ENCODE peak calls at places on chromosome 20, in four cellular contexts. Y is H1, H is suprapubic skin, V is sigmoid colon. N is an unnamed sample.

GRCh38 chr20:45355209-45355608 is 7.0 kb upstream of the SDC4 start:
- DNase-seq in Y (no peak), V (peak), H (no peak), N (no peak)

GRCh38 chr20:5061209-5061608 is 58.5 kb downstream of the PCNA start:
- DNase-seq in V (no peak), Y (no peak), H (no peak), N (no peak)

GRCh38 chr20:3010985-3011723 is 32.3 kb upstream of the GNRH2 start:
- DNase-seq in V (no peak), H (no peak), Y (no peak), N (no peak)

GRCh38 chr20:19427480-19427879 is 215.0 kb downstream of the SLC24A3 start:
- DNase-seq in Y (peak), V (no peak), H (no peak), N (no peak)

GRCh38 chr20:7392551-7392950 is 547.7 kb downstream of the HAO1 start:
- DNase-seq in V (no peak), H (no peak), Y (no peak), N (no peak)

GRCh38 chr20:5482791-5483190 is 166.0 kb upstream of the PROKR2 start:
- DNase-seq in Y (no peak), V (no peak), H (no peak), N (no peak)

GRCh38 chr20:44023515-44024371 is 109.1 kb downstream of the TOX2 start:
- DNase-seq in Y (no peak), V (no peak), H (no peak), N (no peak)

GRCh38 chr20:13012886-13013285 is 4.1 kb downstream of the SPTLC3 start:
- DNase-seq in H (no peak), Y (no peak), V (no peak), N (no peak)

GRCh38 chr20:3751284-3751663 is 16.3 kb downstream of the ADISSP start:
- DNase-seq in Y (no peak), H (no peak), V (peak), N (no peak)

GRCh38 chr20:5977223-5977622 is 26.8 kb downstream of the MCM8 start:
- DNase-seq in Y (no peak), V (no peak), H (no peak), N (no peak)

GRCh38 chr20:33964431-33964830 is 29.3 kb upstream of the RALY start:
- DNase-seq in V (no peak), Y (no peak), H (no peak), N (no peak)

GRCh38 chr20:8431538-8432434 is 299.7 kb downstream of the PLCB1 start:
- DNase-seq in H (no peak), V (peak), Y (no peak), N (no peak)

GRCh38 chr20:43923322-43923721 is 8.7 kb downstream of the TOX2 start:
- DNase-seq in H (no peak), Y (no peak), V (no peak), N (no peak)

GRCh38 chr20:22770240-22770800 is 185.9 kb upstream of the FOXA2 start:
- DNase-seq in Y (no peak), H (no peak), V (no peak), N (no peak)

GRCh38 chr20:37415118-37416085 is 69.5 kb downstream of the SRC start:
- DNase-seq in V (no peak), Y (no peak), H (no peak), N (no peak)

GRCh38 chr20:37414636-37415035 is 68.7 kb downstream of the SRC start:
- DNase-seq in V (no peak), Y (no peak), H (no peak), N (no peak)

GRCh38 chr20:37413023-37413334 is 67.0 kb downstream of the SRC start:
- DNase-seq in V (no peak), Y (no peak), H (no peak), N (peak)

GRCh38 chr20:37413354-37413753 is 67.4 kb downstream of the SRC start:
- DNase-seq in Y (no peak), V (no peak), H (no peak), N (no peak)

DNA sequence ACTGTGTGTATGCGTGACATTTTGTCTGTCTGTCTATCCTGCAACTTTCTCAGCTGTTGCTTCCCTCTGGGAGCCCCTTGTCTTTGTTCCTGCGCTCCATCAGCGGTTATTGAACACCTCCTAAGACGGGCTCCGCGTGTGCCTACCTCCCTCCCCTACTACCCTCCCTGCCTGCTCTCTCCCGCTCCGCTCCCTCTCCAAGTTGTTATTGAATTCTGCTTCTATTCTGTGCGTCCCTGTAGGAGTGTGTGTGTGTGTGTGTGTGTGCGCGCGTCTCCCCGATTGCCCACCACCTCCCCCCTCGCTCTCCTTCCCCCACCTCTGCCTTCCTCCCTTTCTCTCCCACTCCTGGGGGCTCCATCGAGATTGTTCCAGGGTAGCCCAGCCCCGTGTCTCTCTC is 68.2 kb downstream of the SRC start:
- DNase-seq in Y (peak), V (no peak), H (no peak), N (no peak)
- TF ChIP-seq EP300 in Y (no peak), V (no peak), H (no peak), N (no peak)

GRCh38 chr20:32828029-32828666 is 8.4 kb downstream of the MAPRE1 start:
- DNase-seq in H (no peak), V (peak), Y (no peak), N (no peak)

GRCh38 chr20:32832664-32833063 is 12.9 kb downstream of the MAPRE1 start:
- DNase-seq in Y (no peak), V (no peak), H (no peak), N (no peak)

GRCh38 chr20:32830437-32830836 is 10.7 kb downstream of the MAPRE1 start:
- DNase-seq in H (no peak), Y (no peak), V (no peak), N (no peak)

GRCh38 chr20:32831982-32832381 is 12.2 kb downstream of the MAPRE1 start:
- DNase-seq in Y (no peak), H (no peak), V (no peak), N (no peak)

DNA sequence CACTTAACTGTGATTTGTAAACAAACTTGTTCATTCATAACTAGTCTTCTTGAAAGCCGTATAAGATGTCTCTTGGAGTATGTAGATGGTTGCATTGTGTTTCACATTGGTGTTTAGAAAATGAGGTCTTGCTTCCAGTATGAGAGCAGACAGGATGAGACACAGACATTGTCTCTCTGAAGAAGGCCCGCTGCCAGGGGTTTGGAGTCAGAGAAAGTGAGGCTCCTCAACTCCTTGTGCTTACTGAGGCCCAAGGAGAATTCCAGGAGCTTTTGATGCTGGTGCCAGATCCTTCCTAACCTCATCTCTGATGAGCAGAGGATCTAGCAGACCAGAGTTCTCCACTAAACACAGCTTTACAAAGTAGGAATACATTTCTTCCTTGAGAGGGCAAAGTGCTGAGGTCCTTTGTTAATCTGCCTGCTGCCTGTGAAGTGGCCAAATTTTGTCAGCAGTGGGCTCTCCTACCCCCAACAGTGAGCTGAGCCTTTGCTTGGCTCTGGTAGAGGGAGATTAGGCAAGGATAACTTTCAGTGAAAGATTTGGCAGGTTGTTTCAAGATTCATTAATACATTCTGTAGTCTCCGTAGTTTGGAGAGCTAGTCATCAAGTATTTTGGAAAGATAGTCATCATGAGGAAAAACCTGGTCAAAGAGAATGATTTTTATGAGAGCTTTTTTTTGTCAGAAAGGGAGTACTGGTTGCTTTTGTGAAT is 9.7 kb downstream of the MAPRE1 start:
- DNase-seq in H (no peak), V (peak), Y (no peak), N (no peak)
- TF ChIP-seq POLR2AphosphoS5 in H (no peak), V (no peak), Y (no peak), N (no peak)

GRCh38 chr20:46895906-46896242 is 1.2 kb downstream of the EYA2 start:
- DNase-seq in H (no peak), V (no peak), Y (no peak), N (no peak)

GRCh38 chr20:46893051-46893450 is 1.6 kb upstream of the EYA2 start:
- DNase-seq in V (no peak), Y (no peak), H (no peak), N (no peak)

GRCh38 chr20:46893877-46894578 is 615 bp upstream of the EYA2 start:
- DNase-seq in V (no peak), Y (no peak), H (no peak), N (no peak)

GRCh38 chr20:46894971-46895905 is 595 bp downstream of the EYA2 start:
- DNase-seq in V (no peak), Y (peak), H (no peak), N (no peak)

DNA sequence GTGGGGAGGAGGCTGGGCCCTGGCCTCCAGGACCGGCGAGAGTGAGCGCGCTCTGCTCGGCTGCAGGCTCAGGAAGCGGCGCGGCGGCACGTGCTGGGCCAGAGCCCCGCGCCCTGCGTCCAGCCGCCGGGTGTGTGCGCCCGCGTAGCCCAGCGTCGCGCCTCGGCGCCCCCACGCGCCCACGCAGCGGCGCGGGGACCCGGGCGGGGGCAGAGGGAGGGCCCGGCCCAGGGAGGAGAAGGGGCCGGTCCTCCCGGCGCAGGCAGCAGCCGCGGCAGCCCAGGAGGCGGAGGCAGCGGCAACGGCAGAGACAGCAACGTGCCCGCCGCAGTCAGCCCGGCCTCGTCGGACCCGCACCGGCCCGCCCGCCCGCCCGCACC is at the start of gene EYA2:
- DNase-seq in H (no peak), V (no peak), Y (peak), N (peak)
- H3K4me3 ChIP-seq in H (peak), V (peak), Y (peak), N (peak)

GRCh38 chr20:17262786-17263185 is 35.9 kb downstream of the PCSK2 start:
- DNase-seq in Y (no peak), H (no peak), V (no peak), N (no peak)
- TF ChIP-seq EP300 in Y (no peak), H (no peak), V (no peak), N (no peak)

GRCh38 chr20:35654415-35654814 is 10.3 kb downstream of the CPNE1 start:
- DNase-seq in V (no peak), H (no peak), Y (peak), N (no peak)
- TF ChIP-seq POLR2AphosphoS5 in V (no peak), H (no peak), Y (no peak), N (no peak)

DNA sequence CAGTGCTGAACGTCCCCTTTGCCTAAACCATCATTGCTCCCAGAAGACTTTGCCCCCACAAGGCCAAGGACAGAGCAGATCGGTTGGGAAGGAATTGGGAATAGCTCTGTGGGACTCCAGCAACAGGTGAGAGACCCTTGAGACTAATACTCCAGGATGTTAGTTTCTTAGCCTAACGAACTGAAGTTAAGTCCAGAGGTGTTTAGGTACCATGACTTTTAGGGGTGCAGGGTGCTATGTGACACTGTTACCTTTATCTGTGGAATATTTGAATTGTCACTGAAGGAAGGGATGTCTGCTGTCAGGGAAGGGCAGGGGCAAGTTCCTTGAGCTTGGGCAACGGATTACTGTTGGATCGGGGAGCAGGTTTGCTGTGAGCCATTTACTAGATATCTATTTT is 1.9 kb downstream of the BLCAP start:
- DNase-seq in H (no peak), Y (no peak), V (no peak), N (peak)
- H3K4me3 ChIP-seq in H (peak), Y (peak), V (peak), N (peak)